ENCODE peak calls at places on chromosomes 3 and 15, in nine cellular contexts. O, T, B, K, U, Q, R, V and S are unnamed samples.

GRCh38 chr3:126852536-126852935 is 130.4 kb upstream of the PLXNA1 start:
- DNase-seq in T (no peak), O (no peak), Q (no peak), B (no peak), K (no peak), U (no peak), R (no peak), V (no peak), S (no peak)

GRCh38 chr3:139935071-139935865 is at the start of gene CLSTN2:
- DNase-seq in O (no peak), Q (peak), V (peak), R (peak), K (peak), T (no peak), U (peak), B (no peak), S (peak)

GRCh38 chr3:94150113-94150512 is 87.3 kb downstream of the NSUN3 start:
- DNase-seq in R (no peak), Q (no peak), B (no peak), T (no peak), K (no peak), U (no peak), O (no peak), V (no peak), S (no peak)

GRCh38 chr3:55897573-55898224 is 410.6 kb upstream of the WNT5A start:
- DNase-seq in R (no peak), O (no peak), Q (no peak), B (no peak), V (peak), T (peak), U (no peak), K (no peak), S (peak)

GRCh38 chr3:102032491-102033383 is 183.4 kb downstream of the NFKBIZ start:
- DNase-seq in V (no peak), T (no peak), O (no peak), Q (no peak), B (no peak), U (no peak), K (no peak), R (no peak), S (no peak)

GRCh38 chr3:36707623-36708409 is 56.5 kb downstream of the DCLK3 start:
- DNase-seq in Q (no peak), U (peak), V (no peak), B (no peak), T (peak), R (no peak), O (no peak), K (peak), S (no peak)

GRCh38 chr15:57281357-57281756 is 94.9 kb upstream of the CGNL1 start:
- DNase-seq in R (no peak), Q (no peak), K (no peak), T (no peak), B (no peak), O (no peak), V (no peak), U (no peak), S (no peak)

GRCh38 chr15:27564656-27565055 is 534.5 kb downstream of the OCA2 start:
- DNase-seq in T (no peak), O (no peak), R (no peak), U (no peak), Q (no peak), B (no peak), V (no peak), K (no peak), S (no peak)

GRCh38 chr3:61928020-61928419 is 366.6 kb downstream of the PTPRG start:
- DNase-seq in O (no peak), R (no peak), K (peak), B (no peak), U (no peak), T (no peak), V (no peak), Q (no peak), S (no peak)

GRCh38 chr15:75138016-75138999 is 63.4 kb upstream of the C15orf39 start:
- DNase-seq in V (peak), B (no peak), K (peak), U (no peak), Q (no peak), T (no peak), O (no peak), R (no peak), S (no peak)

GRCh38 chr3:72904156-72904555 is 16.3 kb downstream of the GXYLT2 start:
- DNase-seq in B (no peak), T (no peak), K (no peak), U (no peak), V (no peak), O (no peak), R (no peak), Q (no peak), S (no peak)

GRCh38 chr3:124745756-124746155 is 15.5 kb downstream of the UMPS start:
- DNase-seq in V (no peak), B (no peak), Q (no peak), K (no peak), U (no peak), R (no peak), O (no peak), T (no peak), S (no peak)

GRCh38 chr3:111712294-111713180 is 117.4 kb upstream of the ZBED2 start:
- DNase-seq in B (no peak), V (peak), T (peak), K (peak), Q (no peak), U (peak), O (no peak), R (no peak), S (no peak)

GRCh38 chr3:161265916-161266571 is 44.9 kb downstream of the NMD3 start:
- DNase-seq in B (no peak), U (no peak), Q (no peak), R (no peak), O (no peak), T (peak), K (peak), V (no peak), S (no peak)

GRCh38 chr3:17841190-17841828 is 98.9 kb upstream of the TBC1D5 start:
- DNase-seq in B (no peak), V (peak), U (peak), O (no peak), K (peak), R (peak), T (peak), Q (peak), S (peak)

GRCh38 chr3:23712656-23713559 is 92.8 kb upstream of the UBE2E1 start:
- DNase-seq in K (peak), O (no peak), Q (no peak), U (no peak), B (no peak), R (no peak), V (peak), T (peak), S (peak)

GRCh38 chr3:136802481-136802996 is 16.4 kb upstream of the SLC35G2 start:
- DNase-seq in U (no peak), O (no peak), Q (peak), K (peak), V (no peak), T (no peak), R (no peak), B (no peak), S (no peak)

GRCh38 chr15:48851956-48852355 is 26.0 kb upstream of the EID1 start:
- DNase-seq in K (no peak), T (no peak), O (no peak), V (no peak), B (no peak), U (no peak), Q (no peak), R (no peak), S (no peak)

GRCh38 chr3:193771011-193771697 is 178.1 kb downstream of the OPA1 start:
- DNase-seq in R (no peak), K (no peak), U (no peak), V (no peak), Q (no peak), B (no peak), O (no peak), T (no peak), S (no peak)

GRCh38 chr3:168088106-168088722 is 7.5 kb downstream of the GOLIM4 start:
- DNase-seq in R (no peak), Q (no peak), T (peak), O (no peak), V (no peak), B (no peak), U (peak), K (peak), S (peak)

GRCh38 chr15:67433495-67434099 is 87.3 kb upstream of the C15orf61 start:
- DNase-seq in V (peak), B (no peak), O (no peak), R (no peak), T (peak), K (peak), U (peak), Q (peak), S (peak)

GRCh38 chr3:101675709-101676218 is 1.2 kb downstream of the ZBTB11 start:
- DNase-seq in K (no peak), T (no peak), R (no peak), U (peak), V (peak), O (no peak), Q (no peak), B (no peak), S (peak)

GRCh38 chr3:59728509-59728908 is 678.7 kb upstream of the CFAP20DC start:
- DNase-seq in K (no peak), T (no peak), V (no peak), Q (no peak), B (no peak), O (no peak), U (no peak), R (no peak), S (no peak)

GRCh38 chr3:15246186-15246585 is 40.1 kb downstream of the CAPN7 start:
- DNase-seq in K (no peak), U (no peak), T (no peak), Q (no peak), R (no peak), V (no peak), O (no peak), B (no peak), S (no peak)

GRCh38 chr3:15243822-15244482 is 37.9 kb downstream of the CAPN7 start:
- DNase-seq in Q (no peak), O (no peak), R (no peak), K (no peak), U (no peak), V (no peak), T (no peak), B (no peak), S (no peak)

GRCh38 chr3:15241341-15241740 is 35.3 kb downstream of the CAPN7 start:
- DNase-seq in T (no peak), K (peak), B (no peak), V (peak), U (peak), Q (no peak), R (no peak), O (no peak), S (peak)
- TF ChIP-seq CTCF in T (peak), K (peak), B (peak), V (peak), U (peak), Q (peak), R (no peak), O (peak), S (no peak)

GRCh38 chr3:128131897-128132646 is 8.5 kb upstream of the RUVBL1 start:
- DNase-seq in B (no peak), V (no peak), O (no peak), Q (no peak), R (no peak), U (no peak), K (no peak), T (no peak), S (no peak)

DNA sequence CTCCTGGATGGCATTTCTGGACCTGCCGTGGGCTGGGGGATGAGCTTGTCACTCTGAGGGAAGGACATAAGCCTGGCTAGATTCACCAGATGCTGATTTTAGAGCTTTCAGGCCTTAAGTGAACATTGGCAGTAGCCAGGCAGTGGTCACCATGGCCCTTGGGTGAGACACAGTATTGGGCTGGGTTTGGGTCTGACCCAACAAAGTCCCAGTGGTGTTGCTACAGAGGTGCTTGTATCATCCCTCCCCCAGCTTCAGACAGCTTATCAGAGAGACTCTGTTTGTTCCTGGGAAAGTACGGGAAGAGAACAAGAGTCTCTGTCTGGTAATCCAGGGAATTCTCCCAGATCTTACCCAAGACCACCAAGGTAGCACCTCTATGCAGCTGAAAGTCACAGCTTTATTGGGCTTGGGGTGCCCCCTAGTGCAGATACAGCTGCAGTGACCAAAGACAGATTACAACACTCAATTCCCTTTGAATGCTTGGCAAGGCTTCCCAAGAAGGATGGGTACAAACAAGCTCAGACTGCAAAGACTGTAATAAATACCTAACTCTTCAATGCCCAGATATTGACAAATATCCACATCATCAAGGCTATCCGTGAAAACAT is 9.8 kb upstream of the RUVBL1 start:
- DNase-seq in R (no peak), B (no peak), K (peak), O (no peak), T (peak), U (peak), V (peak), Q (peak), S (peak)
- TF ChIP-seq CTCF in R (no peak), B (peak), K (peak), O (peak), T (peak), U (peak), V (peak), Q (peak), S (peak)

GRCh38 chr15:62067448-62068044 is 769 bp downstream of the C2CD4A start:
- DNase-seq in U (peak), T (no peak), K (peak), O (no peak), V (peak), B (no peak), Q (no peak), R (no peak), S (peak)

GRCh38 chr15:62068787-62069170 is 2.0 kb downstream of the C2CD4A start:
- DNase-seq in V (no peak), O (no peak), K (peak), Q (no peak), T (peak), B (no peak), U (no peak), R (no peak), S (no peak)

GRCh38 chr15:62069551-62069950 is 2.8 kb downstream of the C2CD4A start:
- DNase-seq in K (no peak), V (no peak), T (no peak), U (no peak), B (no peak), Q (no peak), O (no peak), R (no peak), S (no peak)

GRCh38 chr15:62066663-62067447 is at the start of gene C2CD4A:
- DNase-seq in R (no peak), U (peak), T (peak), Q (peak), B (no peak), V (peak), K (peak), O (peak), S (peak)

GRCh38 chr15:62068071-62068786 is 1.5 kb downstream of the C2CD4A start:
- DNase-seq in T (peak), U (peak), O (no peak), K (peak), Q (peak), V (peak), B (no peak), R (no peak), S (peak)
- TF ChIP-seq CTCF in T (no peak), U (no peak), O (peak), K (no peak), Q (peak), V (peak), B (no peak), R (no peak), S (no peak)

DNA sequence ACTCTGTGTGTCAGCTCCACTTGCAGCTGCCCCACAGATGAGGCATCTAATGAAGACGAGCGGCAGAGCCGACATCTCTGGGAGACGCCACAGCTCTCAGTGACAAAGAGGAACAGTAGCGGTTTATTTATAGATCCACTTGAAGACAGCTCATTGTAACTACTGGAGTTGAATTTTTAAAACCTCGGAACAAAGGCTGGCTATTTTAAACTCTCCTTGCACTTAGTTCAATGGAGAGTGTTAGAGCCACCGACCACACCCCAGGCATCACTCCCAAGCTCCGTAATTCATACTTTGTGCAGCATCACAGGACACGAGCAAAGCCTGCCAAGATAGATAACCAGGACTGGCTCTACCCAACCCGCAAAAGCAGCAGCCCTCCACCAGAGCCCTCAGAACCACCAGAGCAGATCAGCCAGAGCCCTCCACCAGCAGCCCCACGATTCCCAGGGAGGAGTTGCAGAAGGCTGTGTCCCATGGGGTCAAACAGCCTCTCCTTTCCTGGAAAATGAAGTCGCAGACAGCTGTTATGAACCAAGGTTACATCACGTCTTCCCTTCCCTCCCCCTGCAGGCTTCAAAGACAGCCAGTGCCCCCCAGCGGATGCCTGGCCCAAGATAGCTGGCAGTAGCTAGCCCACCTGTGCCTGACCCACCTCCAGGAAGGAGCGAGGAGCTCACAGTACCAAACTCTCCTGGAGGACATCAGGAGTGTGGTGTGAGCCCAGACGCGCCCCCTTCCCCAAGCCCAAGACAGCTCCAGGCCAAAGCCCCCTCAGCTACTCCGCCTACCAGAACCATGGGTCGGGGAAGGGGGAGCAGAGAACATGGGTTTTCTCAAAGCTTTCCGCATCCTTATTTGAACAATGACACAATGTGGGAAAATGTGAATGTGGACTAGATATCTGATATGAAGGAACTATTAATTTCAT is 45.7 kb downstream of the POC1A start:
- DNase-seq in Q (no peak), B (no peak), K (peak), R (no peak), O (no peak), U (no peak), T (no peak), V (peak), S (no peak)
- TF ChIP-seq CTCF in Q (no peak), B (no peak), K (peak), R (no peak), O (no peak), U (no peak), T (no peak), V (no peak), S (no peak)